ENCODE peak calls at places on chromosomes 13 and 19, in four cellular contexts. One of them, this sample, is unnamed.

GRCh38 chr19:19606021-19606420 is 12.5 kb downstream of the PBX4 start:
- DNase-seq in left lung: peak; percentile 6
- DNase-seq in WERI-Rb-1: no peak
- DNase-seq in astrocyte: peak; percentile 20
- DNase-seq in this sample: no peak

GRCh38 chr19:24000656-24001055 is 86.0 kb downstream of the ZNF726 start:
- DNase-seq in astrocyte: no peak
- DNase-seq in left lung: no peak
- DNase-seq in WERI-Rb-1: no peak
- DNase-seq in this sample: no peak

GRCh38 chr13:35832551-35832950 is 298.6 kb downstream of the DCLK1 start:
- DNase-seq in left lung: no peak
- DNase-seq in astrocyte: no peak
- DNase-seq in WERI-Rb-1: no peak
- DNase-seq in this sample: no peak

GRCh38 chr13:51148952-51149573 is 38.0 kb upstream of the C13orf42 start:
- DNase-seq in WERI-Rb-1: peak; percentile 47
- DNase-seq in left lung: no peak
- DNase-seq in astrocyte: peak; percentile 47
- DNase-seq in this sample: no peak

GRCh38 chr19:4717191-4717965 is 6.3 kb downstream of the DPP9 start:
- DNase-seq in astrocyte: peak; percentile 98
- DNase-seq in WERI-Rb-1: no peak
- DNase-seq in left lung: no peak
- DNase-seq in this sample: no peak

GRCh38 chr13:76630629-76631028 is 255.6 kb downstream of the KCTD12 start:
- DNase-seq in left lung: no peak
- DNase-seq in WERI-Rb-1: no peak
- DNase-seq in astrocyte: no peak
- DNase-seq in this sample: no peak

GRCh38 chr19:33529094-33529676 is 7.6 kb upstream of the PEPD start:
- DNase-seq in WERI-Rb-1: no peak
- DNase-seq in left lung: no peak
- DNase-seq in astrocyte: no peak
- DNase-seq in this sample: no peak

GRCh38 chr13:110287031-110287828 is 19.7 kb downstream of the COL4A1 start:
- DNase-seq in left lung: no peak
- DNase-seq in astrocyte: peak; percentile 68
- DNase-seq in WERI-Rb-1: no peak
- DNase-seq in this sample: no peak

GRCh38 chr13:29594310-29594709 is 1.2 kb downstream of the SLC7A1 start:
- DNase-seq in WERI-Rb-1: peak; percentile 6
- DNase-seq in astrocyte: peak; percentile 89
- DNase-seq in left lung: no peak
- DNase-seq in this sample: no peak

GRCh38 chr13:20514866-20515265 is 10.8 kb downstream of the CRYL1 start:
- DNase-seq in astrocyte: no peak
- DNase-seq in WERI-Rb-1: no peak
- DNase-seq in left lung: no peak
- DNase-seq in this sample: no peak

GRCh38 chr19:55344444-55344843 is 4.8 kb downstream of the KMT5C start:
- DNase-seq in left lung: no peak
- DNase-seq in WERI-Rb-1: no peak
- DNase-seq in astrocyte: no peak
- DNase-seq in this sample: no peak

GRCh38 chr19:1429750-1430149 is 8.4 kb upstream of the RPS15 start:
- DNase-seq in left lung: no peak
- DNase-seq in astrocyte: no peak
- DNase-seq in WERI-Rb-1: no peak
- DNase-seq in this sample: no peak

GRCh38 chr19:54473071-54473941 is at the start of gene CDC42EP5:
- DNase-seq in astrocyte: peak; percentile 73
- DNase-seq in WERI-Rb-1: no peak
- DNase-seq in left lung: no peak
- DNase-seq in this sample: peak; percentile 68

GRCh38 chr13:114068723-114069322 is 63.6 kb downstream of the RASA3 start:
- DNase-seq in WERI-Rb-1: no peak
- DNase-seq in astrocyte: peak; percentile 56
- DNase-seq in left lung: peak; percentile 82
- DNase-seq in this sample: no peak

GRCh38 chr19:51140441-51140840 is 1.7 kb upstream of the SIGLEC7 start:
- DNase-seq in WERI-Rb-1: no peak
- DNase-seq in astrocyte: no peak
- DNase-seq in left lung: no peak
- DNase-seq in this sample: no peak

GRCh38 chr19:43594710-43595604 is 977 bp downstream of the IRGQ start:
- DNase-seq in astrocyte: peak; percentile 33
- DNase-seq in left lung: peak; percentile 93
- DNase-seq in WERI-Rb-1: peak; percentile 62
- DNase-seq in this sample: peak; percentile 73

GRCh38 chr19:19444694-19445155 is 39.2 kb downstream of the GATAD2A start:
- DNase-seq in left lung: no peak
- DNase-seq in astrocyte: peak; percentile 29
- DNase-seq in WERI-Rb-1: no peak
- DNase-seq in this sample: no peak

GRCh38 chr13:20700288-20700687 is 3.2 kb upstream of the IL17D start:
- DNase-seq in astrocyte: no peak
- DNase-seq in left lung: no peak
- DNase-seq in WERI-Rb-1: no peak
- DNase-seq in this sample: no peak

GRCh38 chr13:27954406-27954851 is 14.7 kb downstream of the CDX2 start:
- DNase-seq in WERI-Rb-1: peak; percentile 69
- DNase-seq in astrocyte: no peak
- DNase-seq in left lung: peak; percentile 80
- DNase-seq in this sample: peak; percentile 69

GRCh38 chr19:54206831-54207177 is 6.1 kb downstream of the RPS9 start:
- DNase-seq in left lung: no peak
- DNase-seq in astrocyte: no peak
- DNase-seq in WERI-Rb-1: no peak
- DNase-seq in this sample: no peak

GRCh38 chr19:33513424-33513823 is 8.2 kb downstream of the PEPD start:
- DNase-seq in WERI-Rb-1: no peak
- DNase-seq in left lung: no peak
- DNase-seq in astrocyte: no peak
- DNase-seq in this sample: no peak

GRCh38 chr13:20129076-20129475 is 31.8 kb downstream of the GJA3 start:
- DNase-seq in WERI-Rb-1: no peak
- DNase-seq in left lung: no peak
- DNase-seq in astrocyte: no peak
- DNase-seq in this sample: no peak

DNA sequence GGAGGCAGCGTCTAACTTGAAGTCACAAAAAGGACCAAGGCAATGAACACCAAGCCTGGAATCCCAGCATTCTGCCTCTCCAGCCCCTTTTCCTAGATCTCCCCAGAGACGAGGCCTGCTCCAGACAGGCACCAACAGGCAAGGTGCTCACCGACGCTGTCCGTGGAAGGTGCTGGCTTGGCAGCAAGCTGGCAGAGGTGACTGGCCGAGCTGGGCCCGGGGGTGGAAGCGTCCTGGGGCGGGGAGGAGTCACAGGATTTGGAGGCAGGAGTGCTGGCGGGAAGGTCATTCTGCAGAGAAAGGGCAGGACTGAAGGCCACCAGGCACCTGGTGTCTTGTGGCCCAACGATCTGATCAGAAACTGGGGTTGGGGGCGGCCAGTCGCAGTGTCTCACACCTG is 18.2 kb downstream of the TLE2 start:
- DNase-seq in WERI-Rb-1: no peak
- DNase-seq in astrocyte: no peak
- DNase-seq in left lung: no peak
- DNase-seq in this sample: no peak
- H3K9me3 ChIP-seq in WERI-Rb-1: no peaks in the 10 kb centered on the region
- H3K9me3 ChIP-seq in astrocyte: no peaks in the 10 kb centered on the region
- H3K9me3 ChIP-seq in left lung: no peaks in the 10 kb centered on the region
- H3K9me3 ChIP-seq in this sample: no peaks in the 10 kb centered on the region

GRCh38 chr19:36027696-36028095 is 5.0 kb downstream of the CLIP3 start:
- DNase-seq in left lung: no peak
- DNase-seq in WERI-Rb-1: no peak
- DNase-seq in astrocyte: no peak
- DNase-seq in this sample: no peak

GRCh38 chr19:36028313-36029041 is 4.2 kb downstream of the CLIP3 start:
- DNase-seq in left lung: no peak
- DNase-seq in WERI-Rb-1: no peak
- DNase-seq in astrocyte: no peak
- DNase-seq in this sample: no peak

GRCh38 chr19:36032251-36033104 is at the start of gene CLIP3:
- DNase-seq in WERI-Rb-1: peak; percentile 80
- DNase-seq in astrocyte: peak; percentile 42
- DNase-seq in left lung: no peak
- DNase-seq in this sample: peak; percentile 48

GRCh38 chr19:36031308-36031707 is 1.4 kb downstream of the CLIP3 start:
- DNase-seq in astrocyte: no peak
- DNase-seq in left lung: no peak
- DNase-seq in WERI-Rb-1: peak; percentile 27
- DNase-seq in this sample: no peak

DNA sequence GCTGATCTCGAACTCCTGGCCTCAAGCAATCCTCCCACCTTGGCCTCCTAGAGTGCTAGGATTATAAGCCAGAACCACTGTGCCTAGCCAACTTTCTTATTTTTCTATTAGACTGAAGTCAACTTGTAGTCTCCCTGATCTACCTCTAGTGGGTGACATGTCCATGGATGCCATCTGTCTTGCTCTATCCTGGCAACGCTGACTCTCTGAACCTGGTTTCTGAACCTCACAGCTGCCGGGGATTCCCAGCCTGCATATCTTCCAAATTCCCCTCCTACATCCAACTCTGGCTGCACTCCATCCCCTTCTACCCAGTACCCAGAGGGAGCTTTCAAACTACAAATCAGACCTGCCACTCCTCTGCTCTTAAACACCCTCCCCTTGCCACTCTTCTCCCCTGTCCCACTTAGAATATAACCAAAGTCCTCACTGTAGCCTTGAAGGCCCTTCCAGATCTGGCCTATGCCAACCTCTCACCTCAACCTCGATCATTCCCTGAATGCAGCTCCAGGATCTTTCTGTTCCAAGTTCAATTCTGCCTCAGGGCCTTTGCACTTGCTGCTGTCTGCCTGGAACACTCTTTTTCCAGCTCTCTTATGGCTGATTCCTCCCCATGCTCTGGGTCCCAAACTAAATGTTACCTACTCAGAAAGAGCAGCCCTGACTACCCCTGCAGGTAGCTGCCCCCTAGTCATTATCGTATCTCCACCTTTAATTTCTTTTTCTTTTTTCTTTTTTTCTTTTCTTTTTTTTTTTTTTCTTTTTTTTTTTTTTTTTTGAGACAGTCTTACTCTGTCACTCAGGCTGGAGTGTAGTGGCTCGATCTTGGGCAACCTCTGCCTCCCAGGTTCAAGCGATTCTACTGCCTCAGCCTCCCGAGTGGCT is 2.2 kb downstream of the CLIP3 start:
- DNase-seq in left lung: no peak
- DNase-seq in WERI-Rb-1: no peak
- DNase-seq in astrocyte: no peak
- DNase-seq in this sample: peak; percentile 51
- TF ChIP-seq CTCF in left lung: no peak
- TF ChIP-seq CTCF in WERI-Rb-1: no peak
- TF ChIP-seq CTCF in astrocyte: no peak
- TF ChIP-seq CTCF in this sample: peak; percentile 31

GRCh38 chr19:10317857-10318462 is 2.1 kb upstream of the FDX2 start:
- DNase-seq in WERI-Rb-1: no peak
- DNase-seq in left lung: no peak
- DNase-seq in astrocyte: no peak
- DNase-seq in this sample: no peak
- H3K36me3 ChIP-seq in WERI-Rb-1: peaks cover 69% of the 10 kb centered on the region
- H3K36me3 ChIP-seq in left lung: peaks cover 70% of the 10 kb centered on the region
- H3K36me3 ChIP-seq in astrocyte: peaks cover 12% of the 10 kb centered on the region
- H3K36me3 ChIP-seq in this sample: peaks cover 57% of the 10 kb centered on the region

DNA sequence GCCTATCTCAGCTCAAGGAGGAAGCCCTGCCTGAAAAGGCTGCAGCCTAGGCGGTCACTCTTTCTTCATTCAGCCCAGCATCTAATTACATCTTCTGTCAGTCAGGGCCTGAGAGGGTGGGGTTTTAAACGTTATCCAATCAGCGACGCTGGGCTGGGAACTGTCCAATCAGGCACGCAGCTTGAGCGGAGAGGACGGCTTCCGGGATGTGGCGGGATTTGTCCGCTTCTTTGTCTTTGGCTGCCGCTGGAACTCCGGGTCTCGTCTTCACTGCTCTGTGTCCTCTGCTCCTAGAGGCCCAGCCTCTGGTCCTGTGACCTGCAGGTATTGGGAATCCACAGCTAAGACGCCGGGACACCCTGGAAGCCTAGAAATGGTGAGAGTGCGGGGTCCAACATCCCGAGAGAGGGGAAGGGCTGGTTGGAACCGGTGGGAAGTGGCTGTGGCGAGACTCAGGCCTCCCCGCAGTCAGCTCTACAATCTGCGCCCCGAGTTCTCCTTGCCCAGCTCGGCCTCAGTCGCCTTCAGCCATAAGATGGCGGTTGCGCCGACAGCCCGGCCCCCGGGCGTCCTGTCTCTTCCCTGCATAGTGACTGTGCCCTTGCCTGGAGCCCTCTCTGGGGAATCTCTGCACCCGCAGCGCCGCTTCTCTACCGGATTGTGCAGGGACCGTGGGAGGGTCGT is at the start of gene ZNF738:
- DNase-seq in left lung: peak; percentile 87
- DNase-seq in WERI-Rb-1: peak; percentile 96
- DNase-seq in astrocyte: peak; percentile 92
- DNase-seq in this sample: peak; percentile 83
- H3K9me3 ChIP-seq in left lung: peaks cover 3% of the 10 kb centered on the region
- H3K9me3 ChIP-seq in WERI-Rb-1: no peaks in the 10 kb centered on the region
- H3K9me3 ChIP-seq in astrocyte: peaks cover 2% of the 10 kb centered on the region
- H3K9me3 ChIP-seq in this sample: no peaks in the 10 kb centered on the region

DNA sequence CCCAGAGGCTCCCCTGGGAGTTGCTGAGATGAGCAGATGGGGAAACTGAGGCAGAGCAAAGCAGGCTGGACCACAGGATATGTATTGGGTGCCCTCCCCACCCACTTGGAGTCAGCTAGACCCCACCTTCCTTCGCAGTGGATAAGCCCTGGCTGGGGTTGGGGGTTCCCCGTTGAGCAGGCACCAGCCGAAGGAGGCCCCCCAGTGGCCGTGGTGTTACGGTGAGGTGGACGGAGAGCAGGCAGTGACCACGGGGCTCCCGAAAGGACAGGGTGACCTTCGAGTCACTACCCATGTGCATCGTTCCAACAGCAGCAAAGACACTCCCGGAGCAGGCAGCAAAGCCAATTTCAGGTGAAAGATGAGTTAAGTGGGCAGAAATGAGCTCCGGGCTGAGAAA is 62.4 kb upstream of the ADGRE5 start:
- DNase-seq in left lung: no peak
- DNase-seq in WERI-Rb-1: peak; percentile 50
- DNase-seq in astrocyte: no peak
- DNase-seq in this sample: no peak
- TF ChIP-seq CTCF in left lung: no peak
- TF ChIP-seq CTCF in WERI-Rb-1: peak; percentile 82
- TF ChIP-seq CTCF in astrocyte: no peak
- TF ChIP-seq CTCF in this sample: no peak

This sample was measured in right lobe of liver.